ENCODE peak calls at places on chromosomes 4 and X, in four cellular contexts. One of them, this sample, is unnamed.

GRCh38 chr4:178081931-178082330 is 639.7 kb upstream of the AGA start:
- DNase-seq in stomach: no peak
- DNase-seq in HCT116: no peak
- DNase-seq in endothelial cell of umbilical vein: no peak
- DNase-seq in this sample: no peak

GRCh38 chr4:147096667-147097604 is 151.3 kb upstream of the TTC29 start:
- DNase-seq in stomach: no peak
- DNase-seq in HCT116: peak
- DNase-seq in endothelial cell of umbilical vein: peak
- DNase-seq in this sample: no peak

GRCh38 chr4:101028886-101029285 is 318.4 kb downstream of the PPP3CA start:
- DNase-seq in stomach: no peak
- DNase-seq in HCT116: no peak
- DNase-seq in endothelial cell of umbilical vein: no peak
- DNase-seq in this sample: no peak

GRCh38 chr4:110165382-110166285 is 32.8 kb downstream of the ELOVL6 start:
- DNase-seq in stomach: no peak
- DNase-seq in HCT116: peak
- DNase-seq in endothelial cell of umbilical vein: peak
- DNase-seq in this sample: no peak

GRCh38 chr4:96646146-96646545 is 806.3 kb downstream of the PDHA2 start:
- DNase-seq in stomach: no peak
- DNase-seq in HCT116: no peak
- DNase-seq in endothelial cell of umbilical vein: no peak
- DNase-seq in this sample: no peak

GRCh38 chr4:113349400-113349799 is 299.9 kb downstream of the ANK2 start:
- DNase-seq in stomach: no peak
- DNase-seq in HCT116: no peak
- DNase-seq in endothelial cell of umbilical vein: peak
- DNase-seq in this sample: no peak

GRCh38 chrX:7996414-7996813 is 69.2 kb upstream of the PNPLA4 start:
- DNase-seq in stomach: peak
- DNase-seq in HCT116: no peak
- DNase-seq in endothelial cell of umbilical vein: peak
- DNase-seq in this sample: no peak

GRCh38 chrX:49276671-49277519 is 7.3 kb downstream of the PPP1R3F start:
- DNase-seq in stomach: peak
- DNase-seq in HCT116: no peak
- DNase-seq in endothelial cell of umbilical vein: no peak
- DNase-seq in this sample: peak

GRCh38 chr4:13944095-13944501 is 316.6 kb upstream of the BOD1L1 start:
- DNase-seq in stomach: no peak
- DNase-seq in HCT116: no peak
- DNase-seq in endothelial cell of umbilical vein: no peak
- DNase-seq in this sample: no peak

GRCh38 chr4:13938299-13938698 is 310.8 kb upstream of the BOD1L1 start:
- DNase-seq in stomach: no peak
- DNase-seq in HCT116: no peak
- DNase-seq in endothelial cell of umbilical vein: no peak
- DNase-seq in this sample: no peak

GRCh38 chr4:13942936-13943335 is 315.4 kb upstream of the BOD1L1 start:
- DNase-seq in stomach: no peak
- DNase-seq in HCT116: no peak
- DNase-seq in endothelial cell of umbilical vein: no peak
- DNase-seq in this sample: no peak

DNA sequence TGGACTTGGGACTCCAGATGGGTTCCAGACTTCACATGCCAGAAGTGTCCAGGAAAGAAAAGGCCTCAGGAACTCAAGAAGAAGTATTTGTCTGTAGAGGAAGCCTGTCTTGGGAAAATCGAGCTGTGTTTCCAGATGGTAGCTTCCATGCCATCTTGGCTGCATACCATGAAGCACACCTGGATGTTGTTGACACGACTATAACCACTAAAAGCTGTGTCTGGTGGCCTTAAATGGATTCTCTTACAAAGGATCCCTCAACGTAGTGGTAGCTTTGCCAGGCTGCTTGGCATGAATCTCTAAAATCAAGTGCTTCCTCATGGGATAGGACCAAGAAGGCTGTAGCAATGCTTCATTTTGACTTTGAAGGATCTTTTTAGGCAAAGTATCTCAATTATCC is 313.4 kb upstream of the BOD1L1 start:
- DNase-seq in stomach: no peak
- DNase-seq in HCT116: no peak
- DNase-seq in endothelial cell of umbilical vein: no peak
- DNase-seq in this sample: no peak
- TF ChIP-seq POLR2AphosphoS5 in stomach: no peak
- TF ChIP-seq POLR2AphosphoS5 in HCT116: no peak
- TF ChIP-seq POLR2AphosphoS5 in endothelial cell of umbilical vein: no peak
- TF ChIP-seq POLR2AphosphoS5 in this sample: no peak

GRCh38 chr4:108018038-108018883 is 28.6 kb downstream of the HADH start:
- DNase-seq in stomach: peak
- DNase-seq in HCT116: peak
- DNase-seq in endothelial cell of umbilical vein: peak
- DNase-seq in this sample: peak
- TF ChIP-seq POLR2AphosphoS5 in stomach: no peak
- TF ChIP-seq POLR2AphosphoS5 in HCT116: no peak
- TF ChIP-seq POLR2AphosphoS5 in endothelial cell of umbilical vein: no peak
- TF ChIP-seq POLR2AphosphoS5 in this sample: no peak

DNA sequence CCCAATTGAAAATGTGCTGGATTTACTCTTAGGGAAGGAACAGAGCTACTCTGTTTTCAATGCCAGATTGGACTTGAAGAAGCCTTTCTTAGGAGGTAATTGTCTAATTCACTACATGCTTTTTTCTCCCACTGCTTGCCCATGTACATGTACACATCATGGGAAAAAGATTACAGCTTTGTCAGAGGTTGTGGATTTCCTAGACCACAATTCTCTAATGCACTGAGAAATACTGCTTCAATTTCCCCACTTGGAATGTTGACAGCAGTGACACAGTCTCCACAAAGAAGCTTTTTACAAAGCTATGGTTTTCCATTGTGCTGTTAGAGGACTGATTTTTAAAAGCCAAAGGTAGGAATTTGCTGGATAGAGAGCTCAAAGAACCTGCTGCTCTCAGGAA is 19.5 kb downstream of the ZAR1 start:
- DNase-seq in stomach: no peak
- DNase-seq in HCT116: no peak
- DNase-seq in endothelial cell of umbilical vein: no peak
- DNase-seq in this sample: no peak
- TF ChIP-seq POLR2AphosphoS5 in stomach: no peak
- TF ChIP-seq POLR2AphosphoS5 in HCT116: no peak
- TF ChIP-seq POLR2AphosphoS5 in endothelial cell of umbilical vein: no peak
- TF ChIP-seq POLR2AphosphoS5 in this sample: no peak

DNA sequence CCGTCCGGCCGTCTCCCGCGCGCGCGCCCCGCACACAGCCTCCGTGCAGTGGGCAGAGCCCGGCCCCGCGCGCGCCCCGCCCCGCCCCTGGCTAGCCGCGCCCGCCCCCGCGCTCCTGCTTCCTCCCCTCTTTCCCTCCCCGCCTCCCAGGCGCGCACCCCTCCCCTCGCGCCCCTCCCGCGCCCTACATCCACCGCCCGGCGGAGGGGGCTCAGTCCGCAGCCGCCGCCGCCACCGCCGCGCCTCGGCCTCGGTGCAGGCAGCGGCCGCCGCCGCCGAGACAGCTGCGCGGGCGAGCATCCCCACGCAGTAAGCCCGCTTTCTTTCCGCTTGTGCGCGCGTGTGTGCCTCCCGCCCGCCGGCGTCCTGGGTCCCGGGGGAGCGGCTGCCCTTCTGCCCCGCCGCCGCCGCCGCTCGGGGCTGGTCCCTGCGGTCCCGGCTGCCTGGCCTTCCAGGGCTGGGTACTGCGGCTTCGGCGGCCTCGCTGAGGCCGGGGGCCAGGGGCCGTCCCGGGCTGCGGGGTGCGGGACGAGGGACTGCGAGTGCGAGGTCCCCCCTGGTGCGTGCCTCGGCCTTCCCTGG is at the start of gene FHL1:
- DNase-seq in stomach: peak
- DNase-seq in HCT116: no peak
- DNase-seq in endothelial cell of umbilical vein: peak
- DNase-seq in this sample: peak
- TF ChIP-seq POLR2AphosphoS5 in stomach: peak
- TF ChIP-seq POLR2AphosphoS5 in HCT116: no peak
- TF ChIP-seq POLR2AphosphoS5 in endothelial cell of umbilical vein: no peak
- TF ChIP-seq POLR2AphosphoS5 in this sample: no peak

GRCh38 chr4:1310031-1310795 is 20.5 kb downstream of the MAEA start:
- DNase-seq in stomach: no peak
- DNase-seq in HCT116: no peak
- DNase-seq in endothelial cell of umbilical vein: no peak
- DNase-seq in this sample: peak

GRCh38 chr4:1305781-1306455 is 16.2 kb downstream of the MAEA start:
- DNase-seq in stomach: no peak
- DNase-seq in HCT116: peak
- DNase-seq in endothelial cell of umbilical vein: no peak
- DNase-seq in this sample: peak

GRCh38 chr4:1307951-1308735 is 18.5 kb downstream of the MAEA start:
- DNase-seq in stomach: no peak
- DNase-seq in HCT116: no peak
- DNase-seq in endothelial cell of umbilical vein: no peak
- DNase-seq in this sample: peak

GRCh38 chr4:1310796-1311715 is 21.4 kb downstream of the MAEA start:
- DNase-seq in stomach: no peak
- DNase-seq in HCT116: no peak
- DNase-seq in endothelial cell of umbilical vein: no peak
- DNase-seq in this sample: peak

DNA sequence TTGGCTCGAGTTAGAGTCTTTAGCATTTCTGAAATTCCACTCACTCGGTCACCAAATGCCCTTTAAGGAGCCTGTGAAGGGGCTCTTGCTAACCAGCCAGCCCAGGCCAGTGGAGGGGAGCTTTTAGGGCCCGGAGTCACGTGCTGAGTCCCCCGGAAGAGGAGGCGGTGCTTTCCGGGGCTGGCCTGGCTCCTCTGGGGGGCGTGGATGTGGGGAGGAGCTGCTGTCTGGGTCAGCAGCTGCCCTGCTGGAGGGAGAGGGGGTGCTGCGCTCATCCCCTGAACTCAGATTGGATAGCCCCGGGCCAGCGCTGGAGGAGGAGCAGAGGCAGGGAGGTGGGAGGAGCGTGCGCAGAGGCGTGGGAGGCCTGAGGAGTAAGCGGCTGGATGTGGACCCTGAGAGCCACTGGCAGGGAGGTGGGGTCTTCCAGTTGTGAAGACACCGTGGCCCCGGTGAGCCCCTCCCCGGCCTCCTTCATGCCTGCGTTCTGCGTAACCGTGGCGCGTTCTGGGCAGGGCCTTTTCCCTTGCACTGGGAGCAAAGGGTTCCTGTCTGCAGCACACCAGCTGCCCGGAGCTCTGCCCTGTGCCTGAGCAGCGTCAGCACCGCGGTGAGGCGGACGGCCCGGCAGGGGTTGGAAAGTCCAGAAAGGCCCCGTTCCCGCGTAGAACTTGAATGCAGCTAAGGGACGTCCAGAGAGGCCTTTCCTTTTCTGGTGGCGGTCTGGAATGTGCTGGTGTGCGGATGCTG is 19.7 kb downstream of the MAEA start:
- DNase-seq in stomach: peak
- DNase-seq in HCT116: no peak
- DNase-seq in endothelial cell of umbilical vein: peak
- DNase-seq in this sample: peak
- TF ChIP-seq POLR2AphosphoS5 in stomach: no peak
- TF ChIP-seq POLR2AphosphoS5 in HCT116: no peak
- TF ChIP-seq POLR2AphosphoS5 in endothelial cell of umbilical vein: no peak
- TF ChIP-seq POLR2AphosphoS5 in this sample: peak

GRCh38 chr4:78520808-78521226 is 30.8 kb upstream of the ANXA3 start:
- DNase-seq in stomach: no peak
- DNase-seq in HCT116: no peak
- DNase-seq in endothelial cell of umbilical vein: no peak
- DNase-seq in this sample: no peak
- TF ChIP-seq POLR2AphosphoS5 in stomach: no peak
- TF ChIP-seq POLR2AphosphoS5 in HCT116: no peak
- TF ChIP-seq POLR2AphosphoS5 in endothelial cell of umbilical vein: no peak
- TF ChIP-seq POLR2AphosphoS5 in this sample: no peak

GRCh38 chr4:7904942-7905341 is 34.7 kb downstream of the AFAP1 start:
- DNase-seq in stomach: no peak
- DNase-seq in HCT116: no peak
- DNase-seq in endothelial cell of umbilical vein: no peak
- DNase-seq in this sample: no peak
- TF ChIP-seq POLR2AphosphoS5 in stomach: no peak
- TF ChIP-seq POLR2AphosphoS5 in HCT116: no peak
- TF ChIP-seq POLR2AphosphoS5 in endothelial cell of umbilical vein: no peak
- TF ChIP-seq POLR2AphosphoS5 in this sample: no peak

GRCh38 chr4:56757270-56757746 is 64.2 kb downstream of the SPINK2 start:
- DNase-seq in stomach: no peak
- DNase-seq in HCT116: no peak
- DNase-seq in endothelial cell of umbilical vein: no peak
- DNase-seq in this sample: peak
- TF ChIP-seq POLR2AphosphoS5 in stomach: no peak
- TF ChIP-seq POLR2AphosphoS5 in HCT116: no peak
- TF ChIP-seq POLR2AphosphoS5 in endothelial cell of umbilical vein: no peak
- TF ChIP-seq POLR2AphosphoS5 in this sample: no peak

GRCh38 chr4:140686799-140687198 is 69.4 kb downstream of the TBC1D9 start:
- DNase-seq in stomach: no peak
- DNase-seq in HCT116: no peak
- DNase-seq in endothelial cell of umbilical vein: no peak
- DNase-seq in this sample: no peak
- TF ChIP-seq POLR2AphosphoS5 in stomach: no peak
- TF ChIP-seq POLR2AphosphoS5 in HCT116: no peak
- TF ChIP-seq POLR2AphosphoS5 in endothelial cell of umbilical vein: no peak
- TF ChIP-seq POLR2AphosphoS5 in this sample: no peak

GRCh38 chr4:16225996-16226815 is at the start of gene TAPT1:
- DNase-seq in stomach: peak
- DNase-seq in HCT116: no peak
- DNase-seq in endothelial cell of umbilical vein: peak
- DNase-seq in this sample: peak
- TF ChIP-seq POLR2AphosphoS5 in stomach: peak
- TF ChIP-seq POLR2AphosphoS5 in HCT116: peak
- TF ChIP-seq POLR2AphosphoS5 in endothelial cell of umbilical vein: peak
- TF ChIP-seq POLR2AphosphoS5 in this sample: peak

This sample was measured in spleen.